ENCODE peak calls at places on chromosome 17, in six cellular contexts. M is A549, Y is GM12878, U is K562, A is endothelial cell of umbilical vein, H is HepG2. P is an unnamed sample.

GRCh38 chr17:48012151-48012520 is 25.5 kb downstream of the COPZ2 start:
- DNase-seq in M (no peak), Y (no peak), U (peak), A (peak), H (no peak), P (peak)

GRCh38 chr17:9237661-9238301 is 216.5 kb downstream of the NTN1 start:
- DNase-seq in M (no peak), Y (no peak), U (no peak), A (no peak), H (peak), P (peak)

GRCh38 chr17:60141111-60142018 is 8.4 kb upstream of the CA4 start:
- DNase-seq in M (no peak), Y (no peak), U (no peak), A (no peak), H (no peak), P (peak)

GRCh38 chr17:73514146-73514863 is 129.9 kb downstream of the SDK2 start:
- DNase-seq in M (no peak), Y (no peak), U (no peak), A (no peak), H (no peak), P (no peak)

GRCh38 chr17:82657926-82658325 is 9.7 kb upstream of the WDR45B start:
- DNase-seq in M (no peak), Y (no peak), U (no peak), A (no peak), H (no peak), P (no peak)

GRCh38 chr17:73283841-73284282 is 22.2 kb upstream of the CPSF4L start:
- DNase-seq in M (no peak), Y (no peak), U (no peak), A (no peak), H (no peak), P (peak)

GRCh38 chr17:61400058-61400785 is 579 bp downstream of the TBX2 start:
- DNase-seq in M (peak), Y (no peak), U (no peak), A (no peak), H (no peak), P (no peak)

GRCh38 chr17:7313028-7313889 is 1.9 kb downstream of the GPS2 start:
- DNase-seq in M (peak), Y (no peak), U (no peak), A (no peak), H (peak), P (peak)

GRCh38 chr17:9291912-9292562 is 270.7 kb downstream of the NTN1 start:
- DNase-seq in M (peak), Y (no peak), U (peak), A (peak), H (peak), P (peak)

GRCh38 chr17:30477758-30478115 is 529 bp downstream of the GOSR1 start:
- DNase-seq in M (peak), Y (no peak), U (no peak), A (no peak), H (peak), P (no peak)

GRCh38 chr17:7704601-7705268 is at the start of gene EFNB3:
- DNase-seq in M (peak), Y (no peak), U (peak), A (no peak), H (no peak), P (no peak)

GRCh38 chr17:49545811-49546545 is 29.7 kb upstream of the NXPH3 start:
- DNase-seq in M (no peak), Y (no peak), U (no peak), A (no peak), H (no peak), P (no peak)

GRCh38 chr17:7233701-7234099 is 617 bp downstream of the DVL2 start:
- DNase-seq in M (no peak), Y (no peak), U (no peak), A (no peak), H (no peak), P (no peak)

GRCh38 chr17:9195961-9196668 is 174.8 kb downstream of the NTN1 start:
- DNase-seq in M (no peak), Y (no peak), U (no peak), A (no peak), H (no peak), P (no peak)

GRCh38 chr17:79836952-79837887 is 2.0 kb downstream of the CBX4 start:
- DNase-seq in M (peak), Y (no peak), U (no peak), A (no peak), H (peak), P (peak)

GRCh38 chr17:82959990-82960418 is 119.4 kb upstream of the METRNL start:
- DNase-seq in M (no peak), Y (no peak), U (no peak), A (no peak), H (no peak), P (no peak)

GRCh38 chr17:13500947-13501346 is 100.8 kb downstream of the HS3ST3A1 start:
- DNase-seq in M (no peak), Y (no peak), U (no peak), A (no peak), H (no peak), P (no peak)

GRCh38 chr17:66952681-66953638 is 11.5 kb upstream of the CACNG4 start:
- DNase-seq in M (no peak), Y (no peak), U (no peak), A (no peak), H (no peak), P (no peak)

GRCh38 chr17:8185580-8186445 is 4.2 kb downstream of the BORCS6 start:
- DNase-seq in M (peak), Y (no peak), U (peak), A (peak), H (peak), P (peak)

GRCh38 chr17:60743812-60744211 is 66.2 kb downstream of the BCAS3 start:
- DNase-seq in M (no peak), Y (no peak), U (no peak), A (peak), H (no peak), P (no peak)

GRCh38 chr17:7204335-7204734 is 15.3 kb downstream of the DLG4 start:
- DNase-seq in M (no peak), Y (no peak), U (no peak), A (no peak), H (no peak), P (no peak)

GRCh38 chr17:43398724-43399595 is at the start of gene ARL4D:
- DNase-seq in M (peak), Y (no peak), U (peak), A (peak), H (peak), P (peak)

GRCh38 chr17:41490022-41490421 is 312 bp upstream of the KRT36 start:
- DNase-seq in M (no peak), Y (no peak), U (no peak), A (no peak), H (no peak), P (no peak)

GRCh38 chr17:7191571-7192270 is 12.6 kb upstream of the ASGR1 start:
- DNase-seq in M (peak), Y (no peak), U (peak), A (no peak), H (peak), P (peak)

GRCh38 chr17:64641499-64641898 is 20.6 kb downstream of the SMURF2 start:
- DNase-seq in M (peak), Y (no peak), U (peak), A (peak), H (no peak), P (peak)

GRCh38 chr17:83084621-83085056 is 5.2 kb downstream of the METRNL start:
- DNase-seq in M (no peak), Y (no peak), U (no peak), A (no peak), H (no peak), P (no peak)

GRCh38 chr17:4598776-4599504 is 14.6 kb downstream of the SMTNL2 start:
- DNase-seq in M (no peak), Y (no peak), U (no peak), A (no peak), H (no peak), P (no peak)

GRCh38 chr17:50110591-50111349 is 15.6 kb downstream of the PDK2 start:
- DNase-seq in M (no peak), Y (no peak), U (no peak), A (no peak), H (no peak), P (no peak)

GRCh38 chr17:82613283-82614094 is 34.8 kb downstream of the WDR45B start:
- DNase-seq in M (no peak), Y (no peak), U (no peak), A (no peak), H (no peak), P (no peak)

GRCh38 chr17:40687106-40687505 is 16.4 kb downstream of the KRT24 start:
- DNase-seq in M (no peak), Y (no peak), U (no peak), A (no peak), H (no peak), P (no peak)

GRCh38 chr17:59825533-59826316 is 67.0 kb downstream of the TUBD1 start:
- DNase-seq in M (peak), Y (no peak), U (no peak), A (peak), H (no peak), P (no peak)

GRCh38 chr17:30236807-30237206 is 1.3 kb upstream of the SLC6A4 start:
- DNase-seq in M (peak), Y (no peak), U (no peak), A (peak), H (peak), P (no peak)

GRCh38 chr17:3738562-3739295 is 15.0 kb downstream of the HASPIN start:
- DNase-seq in M (no peak), Y (no peak), U (peak), A (no peak), H (no peak), P (no peak)

GRCh38 chr17:17104494-17104893 is 62.2 kb downstream of the MPRIP start:
- DNase-seq in M (no peak), Y (no peak), U (no peak), A (no peak), H (no peak), P (no peak)

GRCh38 chr17:42107597-42108576 is 4.6 kb downstream of the DHX58 start:
- DNase-seq in M (peak), Y (no peak), U (peak), A (peak), H (no peak), P (peak)

GRCh38 chr17:5821057-5821456 is 236.7 kb upstream of the NLRP1 start:
- DNase-seq in M (peak), Y (no peak), U (no peak), A (no peak), H (peak), P (no peak)

DNA sequence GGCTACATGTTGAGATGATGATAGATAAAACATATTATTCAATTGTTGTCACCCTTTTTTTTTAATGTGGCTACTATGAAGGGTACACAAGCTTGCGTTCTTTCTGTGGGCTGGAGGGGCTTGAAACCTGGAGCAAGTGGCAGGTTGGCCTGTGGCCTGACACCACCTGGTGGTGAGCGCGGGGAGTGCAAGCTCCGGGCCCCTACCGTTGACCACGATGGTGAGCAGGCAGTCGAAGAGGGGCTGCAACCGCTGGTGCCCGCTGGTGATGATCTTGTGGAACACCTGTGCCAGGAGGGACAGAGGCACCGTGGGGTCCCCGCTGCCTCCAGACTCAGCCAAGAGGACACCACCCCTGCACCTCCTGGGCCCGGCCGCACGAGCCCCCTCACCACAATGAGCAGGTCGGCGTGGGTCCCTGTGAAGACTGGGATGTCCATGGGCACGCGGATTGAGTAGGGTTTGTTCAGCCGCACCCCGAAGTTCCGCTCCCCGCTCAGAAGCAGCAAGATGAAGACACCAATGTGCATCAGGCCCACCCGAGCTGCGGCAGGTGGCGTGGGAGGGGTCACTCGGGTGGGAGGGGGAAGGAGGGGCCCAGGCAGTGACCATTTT is 14.5 kb downstream of the HID1 start:
- DNase-seq in M (peak), Y (no peak), U (peak), A (peak), H (peak), P (peak)
- TF ChIP-seq MAX in M (peak), Y (no peak), U (peak), A (no peak), H (peak), P (peak)

GRCh38 chr17:80885922-80886582 is 105.6 kb upstream of the CHMP6 start:
- DNase-seq in M (no peak), Y (no peak), U (no peak), A (no peak), H (no peak), P (no peak)

GRCh38 chr17:80884811-80885210 is 106.8 kb upstream of the CHMP6 start:
- DNase-seq in M (no peak), Y (no peak), U (no peak), A (no peak), H (no peak), P (no peak)

GRCh38 chr17:80882323-80882722 is 109.3 kb upstream of the CHMP6 start:
- DNase-seq in M (no peak), Y (no peak), U (no peak), A (no peak), H (no peak), P (no peak)

GRCh38 chr17:80882926-80883685 is 108.5 kb upstream of the CHMP6 start:
- DNase-seq in M (no peak), Y (no peak), U (no peak), A (no peak), H (no peak), P (no peak)

GRCh38 chr17:80883831-80884735 is 107.6 kb upstream of the CHMP6 start:
- DNase-seq in M (no peak), Y (no peak), U (no peak), A (no peak), H (no peak), P (no peak)
- H3K4me3 ChIP-seq in M (no peak), Y (no peak), U (no peak), A (no peak), H (no peak), P (no peak)

GRCh38 chr17:75853410-75853809 is 1.7 kb downstream of the WBP2 start:
- DNase-seq in M (no peak), Y (no peak), U (no peak), A (peak), H (no peak), P (no peak)

GRCh38 chr17:75856062-75856681 is 1.0 kb upstream of the WBP2 start:
- DNase-seq in M (peak), Y (no peak), U (no peak), A (peak), H (peak), P (no peak)

GRCh38 chr17:75855310-75856061 is at the start of gene WBP2:
- DNase-seq in M (peak), Y (peak), U (peak), A (peak), H (peak), P (peak)

GRCh38 chr17:75854111-75854748 is 905 bp downstream of the WBP2 start:
- DNase-seq in M (peak), Y (no peak), U (peak), A (peak), H (peak), P (no peak)

DNA sequence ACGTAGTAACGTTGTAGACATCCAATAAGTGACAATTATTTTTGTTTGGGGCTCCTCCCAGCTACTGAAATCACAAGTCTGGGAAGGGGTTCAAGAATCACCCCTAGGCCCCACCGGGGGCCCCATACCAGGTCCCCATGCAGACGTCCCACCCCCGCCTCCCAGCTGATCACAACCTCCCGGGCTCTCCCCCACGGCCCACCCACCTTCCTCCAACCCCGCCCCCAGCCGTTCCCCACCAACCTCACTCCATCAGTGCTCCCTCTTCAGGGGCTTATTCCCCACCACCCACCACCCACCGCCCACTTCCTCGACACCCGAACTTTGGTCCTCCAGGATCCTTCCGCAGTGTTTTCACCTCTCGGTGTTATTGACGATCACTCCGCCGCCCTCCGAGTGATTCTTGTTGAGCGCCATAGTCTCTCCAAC is 240 bp downstream of the WBP2 start:
- DNase-seq in M (no peak), Y (no peak), U (peak), A (no peak), H (no peak), P (no peak)
- TF ChIP-seq MYC in M (no peak), Y (no peak), U (no peak), A (no peak), H (no peak), P (no peak)

GRCh38 chr17:69433093-69433492 is 18.6 kb downstream of the MAP2K6 start:
- DNase-seq in M (no peak), Y (no peak), U (no peak), A (no peak), H (no peak), P (no peak)
- TF ChIP-seq MAX in M (no peak), Y (no peak), U (no peak), A (no peak), H (no peak), P (no peak)

GRCh38 chr17:77318491-77319210 is 177.9 kb downstream of the SEC14L1 start:
- DNase-seq in M (peak), Y (no peak), U (no peak), A (no peak), H (no peak), P (peak)

GRCh38 chr17:77317091-77317519 is 176.3 kb downstream of the SEC14L1 start:
- DNase-seq in M (no peak), Y (no peak), U (no peak), A (peak), H (no peak), P (no peak)

GRCh38 chr17:77316651-77317050 is 175.9 kb downstream of the SEC14L1 start:
- DNase-seq in M (no peak), Y (no peak), U (no peak), A (no peak), H (no peak), P (no peak)

GRCh38 chr17:77319211-77320031 is 178.7 kb downstream of the SEC14L1 start:
- DNase-seq in M (peak), Y (no peak), U (peak), A (no peak), H (no peak), P (peak)

GRCh38 chr17:77318021-77318420 is 177.3 kb downstream of the SEC14L1 start:
- DNase-seq in M (no peak), Y (no peak), U (no peak), A (no peak), H (no peak), P (no peak)
- H3K4me3 ChIP-seq in M (no peak), Y (no peak), U (no peak), A (no peak), H (no peak), P (no peak)

GRCh38 chr17:31595076-31595475 is 203.6 kb downstream of the RAB11FIP4 start:
- DNase-seq in M (no peak), Y (no peak), U (no peak), A (no peak), H (no peak), P (no peak)
- TF ChIP-seq MYC in M (no peak), Y (no peak), U (no peak), A (no peak), H (no peak), P (no peak)

GRCh38 chr17:75113798-75114551 is 4.2 kb downstream of the ARMC7 start:
- DNase-seq in M (peak), Y (no peak), U (peak), A (peak), H (peak), P (peak)

GRCh38 chr17:75109407-75110236 is at the start of gene ARMC7:
- DNase-seq in M (peak), Y (no peak), U (peak), A (peak), H (peak), P (peak)

GRCh38 chr17:75110307-75110937 is 653 bp downstream of the ARMC7 start:
- DNase-seq in M (peak), Y (no peak), U (peak), A (no peak), H (no peak), P (no peak)

GRCh38 chr17:75109047-75109406 is 742 bp upstream of the ARMC7 start:
- DNase-seq in M (no peak), Y (no peak), U (no peak), A (no peak), H (no peak), P (no peak)

GRCh38 chr17:75111777-75112176 is 2.0 kb downstream of the ARMC7 start:
- DNase-seq in M (no peak), Y (no peak), U (no peak), A (no peak), H (no peak), P (no peak)
- TF ChIP-seq MAX in M (no peak), Y (no peak), U (no peak), A (no peak), H (no peak), P (no peak)

DNA sequence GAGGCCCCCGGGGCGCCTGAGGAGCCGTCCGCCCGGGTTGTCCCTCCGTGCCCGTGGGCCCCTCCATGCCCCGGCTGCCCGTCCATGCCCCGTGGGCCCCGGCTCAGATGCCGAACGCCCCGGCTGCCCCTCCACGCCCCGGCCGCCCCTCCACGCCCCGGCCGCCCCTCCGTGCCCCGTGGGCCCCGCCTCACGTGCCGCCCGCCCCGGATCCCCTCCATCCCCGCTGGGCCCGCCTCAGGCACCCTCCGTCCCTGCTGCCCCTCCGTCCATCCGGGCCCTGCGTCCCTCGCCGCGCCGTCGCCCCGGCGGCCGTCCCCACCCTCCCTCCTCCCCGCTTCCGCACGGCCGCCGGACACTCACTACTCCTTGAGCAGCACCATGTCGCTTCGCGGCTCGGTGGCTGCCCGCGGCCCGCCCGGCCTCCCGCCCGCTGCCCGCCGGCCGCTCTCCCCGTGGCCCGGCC is 381 bp downstream of the PITPNA start:
- DNase-seq in M (no peak), Y (no peak), U (peak), A (peak), H (no peak), P (no peak)
- H3K4me3 ChIP-seq in M (peak), Y (peak), U (peak), A (peak), H (peak), P (peak)

DNA sequence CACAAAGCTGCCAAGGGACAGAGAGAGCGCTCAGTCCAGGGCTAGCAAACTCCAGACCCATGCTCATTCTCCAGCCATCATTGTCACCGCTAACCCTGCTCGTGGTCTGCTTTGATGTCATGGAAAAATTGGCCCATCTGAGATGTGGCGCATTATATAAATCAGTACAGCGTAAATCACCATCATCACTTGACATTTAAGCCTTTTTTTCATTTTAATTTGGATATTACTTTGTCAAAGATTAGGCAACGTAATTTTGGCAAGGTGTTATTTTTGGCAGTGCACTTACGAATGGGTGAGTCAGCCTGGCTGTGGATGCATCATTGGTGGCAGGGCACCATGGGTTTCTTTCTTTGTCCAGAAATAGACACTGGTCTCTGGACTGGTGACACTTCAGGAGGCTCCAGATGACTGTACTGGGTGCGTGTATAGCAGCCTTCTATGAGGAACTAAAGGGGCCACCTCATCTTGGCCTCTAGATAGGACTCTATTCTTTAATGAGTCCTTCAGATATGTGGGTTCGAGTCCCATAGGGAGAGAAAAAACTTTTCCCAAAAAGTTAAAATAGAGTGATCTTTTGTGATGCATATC is 166.3 kb downstream of the MSI2 start:
- DNase-seq in M (peak), Y (peak), U (no peak), A (no peak), H (no peak), P (peak)
- TF ChIP-seq MYC in M (no peak), Y (no peak), U (no peak), A (no peak), H (no peak), P (no peak)